ENCODE peak calls at places on chromosomes 4 and X, in ten cellular contexts. Q, L, B, I, M, G, A, R, Z and U are unnamed samples.

GRCh38 chrX:8484360-8484759 is 19.7 kb downstream of the VCX3B start:
- DNase-seq in Q (no peak), R (no peak), A (no peak), B (no peak), M (no peak), I (no peak), G (no peak), Z (no peak), L (no peak), U (no peak)

GRCh38 chr4:62771656-62772557 is 1571.8 kb downstream of the ADGRL3 start:
- DNase-seq in Z (no peak), I (no peak), R (no peak), B (no peak), L (no peak), Q (no peak), G (no peak), M (no peak), A (no peak), U (no peak)

GRCh38 chrX:105460366-105460765 is 239.9 kb upstream of the TEX13A start:
- DNase-seq in G (no peak), B (no peak), L (no peak), I (no peak), R (peak), A (peak), M (no peak), Z (no peak), Q (no peak), U (no peak)

GRCh38 chrX:110421499-110422455 is 63.1 kb downstream of the RTL9 start:
- DNase-seq in A (no peak), M (no peak), R (no peak), L (no peak), B (no peak), I (no peak), Z (no peak), G (no peak), Q (no peak), U (no peak)

GRCh38 chr4:52833941-52834525 is 28.1 kb upstream of the RASL11B start:
- DNase-seq in L (no peak), Z (no peak), I (no peak), Q (no peak), R (peak), G (no peak), M (no peak), B (no peak), A (no peak), U (no peak)

GRCh38 chr4:112854420-112854819 is 195.0 kb upstream of the ANK2 start:
- DNase-seq in Q (no peak), Z (no peak), A (no peak), M (no peak), R (no peak), L (no peak), I (no peak), B (no peak), G (no peak), U (no peak)

GRCh38 chr4:168496834-168497233 is at the start of gene PALLD:
- DNase-seq in A (no peak), L (no peak), G (no peak), B (no peak), R (peak), Q (no peak), Z (no peak), M (no peak), I (no peak), U (peak)

GRCh38 chr4:65658117-65658516 is 12.2 kb downstream of the EPHA5 start:
- DNase-seq in Z (no peak), M (no peak), R (no peak), Q (no peak), A (no peak), B (no peak), I (no peak), G (no peak), L (no peak), U (no peak)

GRCh38 chr4:67087897-67088296 is 457.4 kb downstream of the CENPC start:
- DNase-seq in G (no peak), R (no peak), Z (no peak), I (no peak), Q (peak), M (no peak), A (no peak), L (no peak), B (peak), U (peak)

GRCh38 chrX:69607616-69608015 is 8.3 kb upstream of the EDA start:
- DNase-seq in Z (no peak), M (no peak), A (no peak), R (no peak), Q (no peak), I (no peak), G (no peak), B (no peak), L (no peak), U (no peak)

GRCh38 chr4:182938213-182938645 is 21.0 kb upstream of the DCTD start:
- DNase-seq in B (peak), G (peak), A (peak), I (peak), R (peak), M (peak), Q (peak), L (no peak), Z (peak), U (no peak)

GRCh38 chr4:40055379-40055872 is 1.2 kb upstream of the N4BP2 start:
- DNase-seq in B (peak), G (no peak), Q (peak), L (no peak), I (no peak), R (peak), Z (no peak), A (no peak), M (no peak), U (no peak)

GRCh38 chr4:629636-629915 is 4.2 kb downstream of the PDE6B start:
- DNase-seq in A (no peak), I (no peak), B (no peak), M (peak), L (no peak), Z (no peak), G (no peak), R (no peak), Q (no peak), U (no peak)

GRCh38 chr4:120007171-120007894 is 59.3 kb downstream of the MAD2L1 start:
- DNase-seq in B (no peak), A (peak), L (peak), Z (no peak), G (no peak), Q (peak), M (no peak), I (no peak), R (peak), U (no peak)

GRCh38 chrX:96770315-96770714 is 85.7 kb downstream of the DIAPH2 start:
- DNase-seq in A (peak), L (no peak), M (no peak), B (peak), I (no peak), Q (no peak), G (peak), R (peak), Z (no peak), U (peak)

GRCh38 chr4:122481766-122482405 is 25.4 kb upstream of the IL2 start:
- DNase-seq in A (peak), L (peak), I (no peak), G (no peak), R (peak), Q (no peak), M (no peak), Z (no peak), B (no peak), U (no peak)

GRCh38 chr4:85860066-85860465 is 385.1 kb downstream of the ARHGAP24 start:
- DNase-seq in B (peak), R (peak), Z (no peak), L (peak), Q (no peak), G (no peak), A (peak), I (no peak), M (no peak), U (no peak)

GRCh38 chr4:78864405-78865024 is 74.7 kb downstream of the PAQR3 start:
- DNase-seq in Z (peak), L (peak), M (no peak), A (peak), I (no peak), R (peak), B (peak), Q (peak), G (peak), U (peak)

GRCh38 chrX:20144491-20144890 is 2.9 kb upstream of the EIF1AX start:
- DNase-seq in G (no peak), L (no peak), Q (peak), A (peak), R (peak), M (no peak), B (peak), Z (no peak), I (no peak), U (no peak)

GRCh38 chr4:41747230-41748055 is 1.1 kb downstream of the PHOX2B start:
- DNase-seq in A (no peak), L (no peak), G (no peak), Q (no peak), I (no peak), R (no peak), B (no peak), M (no peak), Z (no peak), U (no peak)

GRCh38 chr4:125315571-125316390 is 1.0 kb downstream of the FAT4 start:
- DNase-seq in R (peak), L (no peak), M (peak), I (peak), B (peak), Q (peak), A (peak), Z (peak), G (peak), U (peak)

GRCh38 chr4:165199722-165200121 is 7.6 kb upstream of the KLHL2 start:
- DNase-seq in Q (no peak), B (no peak), G (no peak), R (no peak), Z (no peak), I (no peak), A (peak), M (no peak), L (no peak), U (no peak)

GRCh38 chrX:120653000-120653399 is 23.1 kb upstream of the C1GALT1C1 start:
- DNase-seq in Q (no peak), I (no peak), L (no peak), Z (no peak), A (no peak), B (no peak), R (no peak), M (no peak), G (no peak), U (no peak)

GRCh38 chrX:154412468-154412867 is 1.1 kb downstream of the TAFAZZIN start:
- DNase-seq in L (no peak), I (no peak), M (no peak), Z (no peak), B (no peak), A (no peak), R (no peak), G (no peak), Q (no peak), U (no peak)

GRCh38 chr4:172950990-172951389 is 217.6 kb upstream of the GALNT7 start:
- DNase-seq in M (no peak), R (no peak), Z (no peak), I (no peak), L (no peak), A (no peak), G (no peak), Q (no peak), B (no peak), U (no peak)

GRCh38 chr4:184854673-184855072 is 28.9 kb upstream of the ACSL1 start:
- DNase-seq in L (no peak), R (no peak), B (no peak), I (no peak), G (no peak), A (no peak), Q (no peak), M (no peak), Z (no peak), U (no peak)

GRCh38 chr4:149164282-149164681 is 651.4 kb downstream of the IQCM start:
- DNase-seq in M (no peak), R (peak), L (peak), I (no peak), B (peak), Q (peak), Z (no peak), G (no peak), A (peak), U (no peak)

GRCh38 chr4:88527787-88528186 is 4.2 kb upstream of the PYURF start:
- DNase-seq in R (no peak), Q (no peak), M (no peak), A (no peak), Z (no peak), I (no peak), L (no peak), B (no peak), G (no peak), U (no peak)

GRCh38 chrX:25022499-25023325 is 6.9 kb upstream of the ARX start:
- DNase-seq in A (no peak), I (no peak), L (no peak), Q (no peak), B (no peak), R (no peak), G (no peak), Z (no peak), M (no peak), U (no peak)

GRCh38 chr4:99714179-99714578 is 56.6 kb upstream of the C4orf54 start:
- DNase-seq in Z (no peak), L (no peak), A (no peak), I (no peak), M (no peak), G (no peak), Q (no peak), R (no peak), B (no peak), U (no peak)

GRCh38 chrX:31656013-31656412 is 584.2 kb upstream of the FTHL17 start:
- DNase-seq in A (peak), I (no peak), B (no peak), R (peak), G (no peak), L (peak), M (no peak), Q (no peak), Z (no peak), U (no peak)

GRCh38 chr4:153529646-153530045 is 63.5 kb downstream of the TMEM131L start:
- DNase-seq in Z (no peak), A (no peak), Q (no peak), I (no peak), M (no peak), G (no peak), R (peak), L (no peak), B (no peak), U (no peak)

GRCh38 chrX:110847334-110847733 is 51.7 kb upstream of the CHRDL1 start:
- DNase-seq in B (peak), R (peak), M (no peak), I (peak), Z (peak), L (no peak), G (peak), Q (peak), A (peak), U (no peak)

GRCh38 chrX:77447339-77448149 is at the start of gene FGF16:
- DNase-seq in I (no peak), M (peak), R (no peak), B (no peak), Z (no peak), Q (no peak), L (no peak), G (no peak), A (no peak), U (no peak)

GRCh38 chrX:95893632-95894031 is 791.0 kb upstream of the DIAPH2 start:
- DNase-seq in I (no peak), Z (no peak), R (peak), M (no peak), L (no peak), G (no peak), Q (no peak), B (no peak), A (no peak), U (no peak)

GRCh38 chr4:2938906-2939305 is 24.3 kb downstream of the NOP14 start:
- DNase-seq in R (no peak), Q (no peak), I (no peak), B (no peak), M (peak), Z (no peak), L (no peak), A (no peak), G (no peak), U (no peak)

GRCh38 chrX:41180194-41180902 is 95.1 kb downstream of the USP9X start:
- DNase-seq in Z (no peak), I (no peak), M (no peak), G (peak), B (peak), R (peak), Q (peak), A (peak), L (no peak), U (peak)

GRCh38 chrX:105822138-105823091 is at the start of gene NRK:
- DNase-seq in Z (no peak), M (peak), R (peak), G (no peak), L (no peak), B (peak), A (no peak), I (peak), Q (no peak), U (peak)